ENCODE peak calls at places on chromosomes 13 and 19, in four cellular contexts. Z is psoas muscle, D is PC-3, G is PC-9. I is an unnamed sample.
A peak's percentile ranks its signal among the peaks of the same experiment; 100 is the strongest.

GRCh38 chr19:289651-290538 is 1.3 kb downstream of the PLPP2 start:
- DNase-seq in Z (no peak), D (no peak), G (peak; percentile 85), I (peak; percentile 89)

GRCh38 chr19:35357867-35358573 is at the start of gene FFAR3:
- DNase-seq in Z (no peak), D (no peak), G (no peak), I (no peak)

GRCh38 chr19:49073514-49074378 is 1.2 kb upstream of the KCNA7 start:
- DNase-seq in Z (peak; percentile 74), D (peak; percentile 57), G (peak; percentile 56), I (peak; percentile 57)

GRCh38 chr13:39561971-39562370 is 41.0 kb downstream of the LHFPL6 start:
- DNase-seq in Z (no peak), D (peak; percentile 46), G (no peak), I (peak; percentile 62)

GRCh38 chr13:31056650-31057275 is 104.9 kb downstream of the HSPH1 start:
- DNase-seq in Z (no peak), D (no peak), G (no peak), I (no peak)

GRCh38 chr19:47608074-47608907 is 643 bp upstream of the BICRA start:
- DNase-seq in Z (peak; percentile 95), D (peak; percentile 93), G (peak; percentile 98), I (peak; percentile 94)

GRCh38 chr19:18675779-18676178 is 7.7 kb upstream of the CRTC1 start:
- DNase-seq in Z (no peak), D (peak; percentile 13), G (no peak), I (no peak)

GRCh38 chr19:42274065-42274682 is 5.1 kb downstream of the CIC start:
- DNase-seq in Z (peak; percentile 13), D (no peak), G (no peak), I (no peak)

GRCh38 chr19:56987184-56987583 is 132.6 kb upstream of the USP29 start:
- DNase-seq in Z (no peak), D (no peak), G (no peak), I (no peak)

GRCh38 chr13:50082426-50083283 is 67.4 kb downstream of the KCNRG start:
- DNase-seq in Z (peak; percentile 54), D (peak; percentile 79), G (peak; percentile 69), I (peak; percentile 88)

GRCh38 chr13:45436953-45437352 is 18.8 kb upstream of the SLC25A30 start:
- DNase-seq in Z (no peak), D (no peak), G (no peak), I (no peak)
- H3K4me1 ChIP-seq in Z (peaks cover 37% of the 10 kb centered on the region), D (no peaks in the 10 kb centered on the region), G (no peaks in the 10 kb centered on the region), I (peaks cover 7% of the 10 kb centered on the region)

GRCh38 chr19:58571575-58571947 is 1.6 kb downstream of the MZF1 start:
- DNase-seq in Z (peak; percentile 6), D (no peak), G (no peak), I (no peak)
- TF ChIP-seq CTCF in Z (no peak), D (no peak), G (no peak), I (no peak)

GRCh38 chr13:110334256-110334655 is 27.2 kb downstream of the COL4A2 start:
- DNase-seq in Z (no peak), D (no peak), G (no peak), I (peak; percentile 34)
- H3K4me1 ChIP-seq in Z (peaks cover 18% of the 10 kb centered on the region), D (no peaks in the 10 kb centered on the region), G (no peaks in the 10 kb centered on the region), I (peaks cover 34% of the 10 kb centered on the region)

GRCh38 chr13:82976499-82976898 is 905.8 kb downstream of the SLITRK1 start:
- DNase-seq in Z (no peak), D (peak; percentile 2), G (no peak), I (no peak)
- TF ChIP-seq CTCF in Z (no peak), D (no peak), G (peak; percentile 36), I (peak; percentile 36)

GRCh38 chr19:1412323-1412923 is 5.0 kb downstream of the DAZAP1 start:
- DNase-seq in Z (no peak), D (no peak), G (no peak), I (no peak)

GRCh38 chr19:1410789-1411188 is 3.4 kb downstream of the DAZAP1 start:
- DNase-seq in Z (no peak), D (no peak), G (no peak), I (no peak)

GRCh38 chr19:1410136-1410786 is 2.9 kb downstream of the DAZAP1 start:
- DNase-seq in Z (no peak), D (peak; percentile 18), G (no peak), I (no peak)

GRCh38 chr19:1411255-1412191 is 4.1 kb downstream of the DAZAP1 start:
- DNase-seq in Z (peak; percentile 77), D (no peak), G (no peak), I (no peak)

DNA sequence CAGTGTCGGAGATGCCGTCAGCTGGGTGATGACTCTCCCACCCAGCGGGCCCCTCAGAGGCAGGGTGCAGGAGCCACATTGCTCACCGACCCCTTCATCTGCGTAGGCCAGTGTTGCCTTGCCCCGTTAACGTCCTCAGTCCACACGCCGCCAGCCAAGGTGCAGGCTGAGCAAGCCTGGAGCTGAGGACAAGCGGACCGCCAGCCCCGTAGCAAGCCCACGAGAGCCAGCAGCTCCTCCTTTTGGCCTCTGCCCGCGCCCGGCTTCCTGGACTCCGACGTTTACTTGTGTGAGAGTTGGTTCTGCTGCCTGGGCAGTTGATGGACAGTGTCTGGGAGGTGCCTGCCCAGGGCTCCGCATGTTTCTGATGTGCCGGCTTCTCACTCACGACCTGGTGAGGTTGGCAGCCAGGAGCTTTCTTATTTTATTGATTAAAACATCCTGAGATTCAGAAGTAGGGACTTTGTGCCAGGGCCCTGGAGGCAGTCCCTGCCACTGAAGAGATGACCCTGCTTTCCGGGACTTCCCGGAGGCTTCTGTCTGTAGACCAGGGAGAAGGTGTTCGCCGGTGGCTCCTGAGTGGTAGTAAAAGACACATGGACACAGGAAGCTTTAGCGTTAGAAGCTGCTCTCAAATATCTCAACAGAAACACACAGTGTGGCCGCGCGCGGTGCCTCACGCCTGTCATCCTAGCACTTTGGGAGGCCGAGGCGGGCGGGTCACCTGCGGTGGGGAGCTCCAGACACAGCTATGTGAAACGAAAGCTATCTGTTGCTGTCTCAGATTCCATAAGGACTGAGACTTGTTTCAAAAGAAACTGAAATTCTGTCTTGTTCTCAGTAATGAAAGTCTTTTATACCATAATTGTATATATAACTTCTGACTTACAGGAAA is 5.9 kb downstream of the DAZAP1 start:
- DNase-seq in Z (no peak), D (no peak), G (no peak), I (no peak)
- H3K4me1 ChIP-seq in Z (peaks cover 85% of the 10 kb centered on the region), D (peaks cover 41% of the 10 kb centered on the region), G (peaks cover 47% of the 10 kb centered on the region), I (peaks cover 59% of the 10 kb centered on the region)

I was measured in mammary epithelial cell.